ENCODE peak calls at places on chromosomes 4 and X, in six cellular contexts. One of them, this sample, is unnamed.

GRCh38 chrX:134423606-134424005 is 36.4 kb upstream of the HPRT1 start:
- DNase-seq in HCT116: no peak
- DNase-seq in mammary epithelial cell: peak; percentile 5
- DNase-seq in hepatocyte: no peak
- DNase-seq in OCI-LY7: peak; percentile 21
- DNase-seq in DND-41: no peak
- DNase-seq in this sample: peak; percentile 64

GRCh38 chr4:80918004-80918403 is 112.5 kb upstream of the BMP3 start:
- DNase-seq in HCT116: no peak
- DNase-seq in mammary epithelial cell: peak; percentile 59
- DNase-seq in hepatocyte: no peak
- DNase-seq in OCI-LY7: no peak
- DNase-seq in DND-41: no peak
- DNase-seq in this sample: no peak

GRCh38 chr4:7421356-7422097 is 13.2 kb downstream of the PSAPL1 start:
- DNase-seq in HCT116: no peak
- DNase-seq in mammary epithelial cell: no peak
- DNase-seq in hepatocyte: no peak
- DNase-seq in OCI-LY7: no peak
- DNase-seq in DND-41: no peak
- DNase-seq in this sample: no peak

GRCh38 chrX:3501833-3502535 is 155.5 kb upstream of the MXRA5 start:
- DNase-seq in HCT116: no peak
- DNase-seq in mammary epithelial cell: peak; percentile 73
- DNase-seq in hepatocyte: no peak
- DNase-seq in OCI-LY7: no peak
- DNase-seq in DND-41: no peak
- DNase-seq in this sample: no peak

GRCh38 chr4:79025170-79025569 is 85.9 kb upstream of the PAQR3 start:
- DNase-seq in HCT116: no peak
- DNase-seq in mammary epithelial cell: no peak
- DNase-seq in hepatocyte: no peak
- DNase-seq in OCI-LY7: no peak
- DNase-seq in DND-41: no peak
- DNase-seq in this sample: no peak

GRCh38 chrX:85244411-85245210 is 820 bp downstream of the ZNF711 start:
- DNase-seq in HCT116: no peak
- DNase-seq in mammary epithelial cell: peak; percentile 2
- DNase-seq in hepatocyte: peak; percentile 29
- DNase-seq in OCI-LY7: peak; percentile 41
- DNase-seq in DND-41: peak; percentile 53
- DNase-seq in this sample: peak; percentile 73

GRCh38 chr4:149897784-149898183 is 82.1 kb upstream of the IQCM start:
- DNase-seq in HCT116: peak; percentile 22
- DNase-seq in mammary epithelial cell: peak; percentile 6
- DNase-seq in hepatocyte: peak; percentile 23
- DNase-seq in OCI-LY7: peak; percentile 12
- DNase-seq in DND-41: no peak
- DNase-seq in this sample: peak; percentile 52

GRCh38 chrX:70433848-70434351 is 10.7 kb upstream of the DLG3 start:
- DNase-seq in HCT116: peak; percentile 49
- DNase-seq in mammary epithelial cell: peak; percentile 42
- DNase-seq in hepatocyte: peak; percentile 83
- DNase-seq in OCI-LY7: peak; percentile 78
- DNase-seq in DND-41: peak; percentile 42
- DNase-seq in this sample: peak; percentile 87

GRCh38 chr4:28443786-28444412 is 1583.3 kb downstream of the STIM2 start:
- DNase-seq in HCT116: no peak
- DNase-seq in mammary epithelial cell: peak; percentile 60
- DNase-seq in hepatocyte: peak; percentile 23
- DNase-seq in OCI-LY7: no peak
- DNase-seq in DND-41: no peak
- DNase-seq in this sample: no peak

GRCh38 chrX:22577181-22577580 is 304.5 kb downstream of the CBLL2 start:
- DNase-seq in HCT116: no peak
- DNase-seq in mammary epithelial cell: peak; percentile 74
- DNase-seq in hepatocyte: peak; percentile 4
- DNase-seq in OCI-LY7: no peak
- DNase-seq in DND-41: no peak
- DNase-seq in this sample: no peak

GRCh38 chrX:78622834-78623233 is 36.3 kb downstream of the RTL3 start:
- DNase-seq in HCT116: no peak
- DNase-seq in mammary epithelial cell: no peak
- DNase-seq in hepatocyte: no peak
- DNase-seq in OCI-LY7: no peak
- DNase-seq in DND-41: no peak
- DNase-seq in this sample: no peak

GRCh38 chr4:90328558-90328957 is 201.4 kb downstream of the CCSER1 start:
- DNase-seq in HCT116: peak; percentile 44
- DNase-seq in mammary epithelial cell: peak; percentile 41
- DNase-seq in hepatocyte: peak; percentile 14
- DNase-seq in OCI-LY7: no peak
- DNase-seq in DND-41: no peak
- DNase-seq in this sample: no peak

GRCh38 chr4:15654556-15655222 is 468 bp downstream of the FBXL5 start:
- DNase-seq in HCT116: no peak
- DNase-seq in mammary epithelial cell: peak; percentile 38
- DNase-seq in hepatocyte: peak; percentile 74
- DNase-seq in OCI-LY7: peak; percentile 62
- DNase-seq in DND-41: peak; percentile 67
- DNase-seq in this sample: peak; percentile 71

GRCh38 chr4:53361451-53361850 is 4.4 kb downstream of the SCFD2 start:
- DNase-seq in HCT116: no peak
- DNase-seq in mammary epithelial cell: peak; percentile 11
- DNase-seq in hepatocyte: no peak
- DNase-seq in OCI-LY7: no peak
- DNase-seq in DND-41: no peak
- DNase-seq in this sample: no peak

GRCh38 chr4:87532109-87532508 is 2.9 kb upstream of the SPARCL1 start:
- DNase-seq in HCT116: no peak
- DNase-seq in mammary epithelial cell: no peak
- DNase-seq in hepatocyte: no peak
- DNase-seq in OCI-LY7: no peak
- DNase-seq in DND-41: no peak
- DNase-seq in this sample: no peak

GRCh38 chr4:150106886-150107285 is 28.6 kb downstream of the DCLK2 start:
- DNase-seq in HCT116: no peak
- DNase-seq in mammary epithelial cell: no peak
- DNase-seq in hepatocyte: no peak
- DNase-seq in OCI-LY7: no peak
- DNase-seq in DND-41: no peak
- DNase-seq in this sample: no peak

DNA sequence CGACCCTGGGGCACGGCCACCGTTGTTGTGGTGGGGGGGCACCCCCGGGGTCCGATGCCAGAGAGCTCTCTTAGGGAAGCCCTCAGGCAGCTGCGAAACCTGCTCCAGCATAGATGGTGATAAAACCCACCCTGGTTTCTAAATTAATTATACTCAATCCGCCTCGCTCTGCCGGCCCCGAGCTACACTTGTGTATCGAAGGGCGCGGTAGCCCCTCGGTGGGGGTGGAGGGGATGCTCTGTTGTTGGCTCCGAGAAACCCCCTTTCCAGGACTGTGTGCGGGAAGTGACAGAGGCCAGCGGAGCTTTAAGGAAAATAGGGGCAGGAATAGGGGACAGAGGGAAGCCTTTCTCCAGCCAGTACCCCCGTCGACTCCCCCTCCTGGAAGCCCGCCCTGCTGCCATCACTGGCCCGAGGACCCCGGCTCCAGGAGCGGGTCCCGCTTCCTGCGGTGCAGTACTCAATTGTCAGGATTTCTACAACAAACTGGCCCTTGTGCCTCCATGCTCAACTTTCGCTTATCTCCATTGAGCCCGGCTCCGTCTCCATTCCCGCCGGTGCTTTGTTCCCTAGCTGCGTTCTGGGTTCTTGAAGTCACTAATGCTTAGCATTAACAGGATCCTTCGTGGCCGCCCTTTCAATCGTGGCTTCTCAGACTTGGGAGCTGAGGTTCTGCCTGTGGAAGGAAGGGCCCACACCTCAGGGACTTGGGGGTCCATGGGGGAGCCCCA is 408.2 kb downstream of the BCOR start:
- DNase-seq in HCT116: no peak
- DNase-seq in mammary epithelial cell: no peak
- DNase-seq in hepatocyte: peak; percentile 23
- DNase-seq in OCI-LY7: no peak
- DNase-seq in DND-41: no peak
- DNase-seq in this sample: peak; percentile 19
- H3K4me3 ChIP-seq in HCT116: peak overlapping the region; percentile 44
- H3K4me3 ChIP-seq in mammary epithelial cell: peak overlapping the region; percentile 29
- H3K4me3 ChIP-seq in hepatocyte: peak overlapping the region; percentile 61
- H3K4me3 ChIP-seq in OCI-LY7: no peak overlapping the region
- H3K4me3 ChIP-seq in DND-41: no peak overlapping the region
- H3K4me3 ChIP-seq in this sample: no peak overlapping the region

DNA sequence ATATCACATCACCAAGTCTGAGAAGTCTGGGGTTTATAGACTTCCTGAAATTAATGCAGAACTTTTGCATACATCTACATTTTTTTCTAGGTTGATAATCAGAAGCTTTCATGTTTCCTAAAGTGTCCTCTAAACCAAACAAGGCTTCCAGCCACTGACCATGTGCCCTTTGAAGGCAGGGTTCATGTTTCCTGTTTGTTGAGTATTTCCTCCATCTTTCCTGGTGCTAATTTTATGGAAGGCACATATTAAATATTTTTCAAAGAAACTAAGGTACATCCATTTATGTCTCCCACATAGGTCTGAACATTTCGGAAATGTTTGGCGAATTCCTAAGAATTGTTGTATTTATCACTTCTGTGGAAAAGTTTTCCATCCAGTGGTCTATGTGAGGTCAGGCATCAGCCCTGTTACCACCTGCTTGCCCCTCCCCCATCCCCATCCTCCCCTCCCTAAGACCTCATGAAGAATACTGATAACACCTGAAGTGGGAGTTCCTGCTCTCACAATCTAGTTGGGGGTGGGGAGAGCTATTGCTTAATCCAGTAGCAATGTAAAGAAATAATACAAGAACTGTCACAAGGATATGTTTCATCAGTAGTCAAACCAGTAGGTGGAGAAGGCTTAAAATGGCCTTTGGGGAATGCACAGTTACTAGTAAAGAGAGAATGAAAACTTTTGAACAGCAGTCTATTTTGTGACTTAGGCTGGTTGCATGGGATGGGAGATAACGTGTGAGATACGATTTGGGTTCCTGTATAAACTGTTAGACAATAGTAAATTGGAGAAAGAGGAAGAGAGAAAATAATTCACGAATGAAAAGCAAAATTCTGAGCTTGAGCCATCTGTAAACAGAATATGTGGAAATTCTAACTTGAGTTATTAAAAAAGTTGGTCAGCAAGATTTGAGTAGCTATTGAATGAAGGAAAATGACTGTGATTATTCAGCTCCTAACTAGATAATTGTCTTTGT is 5.9 kb downstream of the GALNT7 start:
- DNase-seq in HCT116: no peak
- DNase-seq in mammary epithelial cell: no peak
- DNase-seq in hepatocyte: peak; percentile 29
- DNase-seq in OCI-LY7: peak; percentile 26
- DNase-seq in DND-41: no peak
- DNase-seq in this sample: no peak
- H4K20me1 ChIP-seq in HCT116: no peaks in the 10 kb centered on the region
- H4K20me1 ChIP-seq in mammary epithelial cell: no peaks in the 10 kb centered on the region
- H4K20me1 ChIP-seq in hepatocyte: peaks cover 12% of the 10 kb centered on the region
- H4K20me1 ChIP-seq in OCI-LY7: peaks cover 22% of the 10 kb centered on the region
- H4K20me1 ChIP-seq in DND-41: peaks cover 63% of the 10 kb centered on the region
- H4K20me1 ChIP-seq in this sample: no peaks in the 10 kb centered on the region

GRCh38 chrX:17580529-17581155 is 156.7 kb upstream of the SCML1 start:
- DNase-seq in HCT116: no peak
- DNase-seq in mammary epithelial cell: no peak
- DNase-seq in hepatocyte: peak; percentile 16
- DNase-seq in OCI-LY7: no peak
- DNase-seq in DND-41: no peak
- DNase-seq in this sample: no peak

GRCh38 chrX:17585006-17585405 is 152.3 kb upstream of the SCML1 start:
- DNase-seq in HCT116: no peak
- DNase-seq in mammary epithelial cell: no peak
- DNase-seq in hepatocyte: no peak
- DNase-seq in OCI-LY7: no peak
- DNase-seq in DND-41: no peak
- DNase-seq in this sample: no peak

GRCh38 chrX:17579021-17579420 is 158.3 kb upstream of the SCML1 start:
- DNase-seq in HCT116: no peak
- DNase-seq in mammary epithelial cell: no peak
- DNase-seq in hepatocyte: no peak
- DNase-seq in OCI-LY7: no peak
- DNase-seq in DND-41: no peak
- DNase-seq in this sample: no peak

GRCh38 chrX:17584248-17584681 is 153.0 kb upstream of the SCML1 start:
- DNase-seq in HCT116: no peak
- DNase-seq in mammary epithelial cell: no peak
- DNase-seq in hepatocyte: no peak
- DNase-seq in OCI-LY7: no peak
- DNase-seq in DND-41: no peak
- DNase-seq in this sample: no peak

DNA sequence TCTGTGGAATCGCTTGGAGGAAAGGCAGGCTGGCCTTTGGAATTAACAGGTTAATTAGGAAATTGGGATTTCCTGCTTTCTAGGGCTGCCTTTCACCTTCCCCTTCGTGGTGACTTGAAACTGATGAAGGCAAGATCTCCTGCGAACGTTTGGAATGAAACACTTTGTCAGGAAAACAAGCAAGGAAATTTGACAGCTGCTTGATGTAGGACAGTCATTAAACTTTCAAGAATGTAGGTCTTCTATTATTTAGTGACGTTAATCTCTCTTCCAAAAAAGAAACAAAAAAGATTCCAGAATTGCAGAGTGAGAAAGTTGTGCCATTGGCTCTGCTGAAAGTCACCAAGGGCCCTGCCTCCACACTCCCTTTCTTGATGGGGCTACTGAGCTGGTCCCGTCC is 155.6 kb upstream of the SCML1 start:
- DNase-seq in HCT116: no peak
- DNase-seq in mammary epithelial cell: no peak
- DNase-seq in hepatocyte: no peak
- DNase-seq in OCI-LY7: no peak
- DNase-seq in DND-41: no peak
- DNase-seq in this sample: no peak
- H3K4me3 ChIP-seq in HCT116: no peak overlapping the region
- H3K4me3 ChIP-seq in mammary epithelial cell: no peak overlapping the region
- H3K4me3 ChIP-seq in hepatocyte: no peak overlapping the region
- H3K4me3 ChIP-seq in OCI-LY7: no peak overlapping the region
- H3K4me3 ChIP-seq in DND-41: no peak overlapping the region
- H3K4me3 ChIP-seq in this sample: no peak overlapping the region

DNA sequence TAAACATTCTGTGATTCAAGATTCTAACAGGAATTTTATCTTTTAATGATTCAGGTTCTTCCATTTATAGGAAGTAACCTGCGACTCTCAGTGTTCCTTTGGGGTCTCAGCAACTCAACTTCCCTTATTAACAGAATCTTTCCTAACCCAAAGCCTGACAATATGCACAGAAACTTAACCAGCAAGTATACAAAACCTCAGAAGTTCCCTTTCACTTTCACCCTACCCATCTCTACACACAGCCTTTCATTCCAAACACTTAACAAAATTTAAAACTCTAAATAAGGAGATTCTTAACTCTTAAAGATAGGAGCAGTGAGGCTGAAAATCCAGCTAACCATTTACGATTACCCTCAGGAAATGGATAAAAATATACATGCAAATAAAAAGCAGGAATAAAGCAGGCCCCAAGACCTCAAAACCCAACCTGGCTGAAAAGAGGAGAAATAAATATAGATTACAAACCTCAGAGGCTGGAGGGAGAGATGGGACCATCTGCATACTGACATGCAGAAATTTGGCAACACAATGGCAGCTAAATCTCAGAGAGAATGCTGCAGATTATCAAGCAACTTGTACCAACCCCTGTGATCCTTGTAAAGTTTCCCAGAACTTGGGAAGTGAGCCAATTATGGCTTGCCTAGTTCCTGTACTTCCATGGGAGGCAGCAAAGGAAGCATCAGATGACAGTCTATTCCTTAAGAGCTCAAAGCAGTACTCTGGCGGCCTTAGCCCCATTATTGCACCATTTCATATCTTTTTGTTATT is 101.0 kb downstream of the ATP11C start:
- DNase-seq in HCT116: no peak
- DNase-seq in mammary epithelial cell: peak; percentile 15
- DNase-seq in hepatocyte: peak; percentile 17
- DNase-seq in OCI-LY7: no peak
- DNase-seq in DND-41: no peak
- DNase-seq in this sample: no peak
- H4K20me1 ChIP-seq in HCT116: no peaks in the 10 kb centered on the region
- H4K20me1 ChIP-seq in mammary epithelial cell: no peaks in the 10 kb centered on the region
- H4K20me1 ChIP-seq in hepatocyte: no peaks in the 10 kb centered on the region
- H4K20me1 ChIP-seq in OCI-LY7: no peaks in the 10 kb centered on the region
- H4K20me1 ChIP-seq in DND-41: no peaks in the 10 kb centered on the region
- H4K20me1 ChIP-seq in this sample: no peaks in the 10 kb centered on the region

This sample was measured in Karpas-422.